ENCODE peak calls at places on chromosomes 2 and 18, in four cellular contexts. Z is RCC 7860, C is GM04504, L is HT-29. G is an unnamed sample.

GRCh38 chr2:159744363-159744762 is 32.1 kb downstream of the MARCHF7 start:
- DNase-seq in L (no peak), Z (no peak), C (no peak), G (no peak)

GRCh38 chr2:219567131-219567530 is 4.2 kb downstream of the OBSL1 start:
- DNase-seq in L (no peak), C (no peak), Z (no peak), G (no peak)

GRCh38 chr18:8501044-8501443 is 108.2 kb upstream of the RAB12 start:
- DNase-seq in L (no peak), Z (no peak), C (no peak), G (no peak)

GRCh38 chr2:8224679-8225181 is 457.1 kb upstream of the ID2 start:
- DNase-seq in C (no peak), L (no peak), Z (no peak), G (no peak)

GRCh38 chr2:95337829-95338228 is 40.7 kb downstream of the KCNIP3 start:
- DNase-seq in L (no peak), C (no peak), Z (no peak), G (no peak)

GRCh38 chr2:10347559-10347941 is 44.8 kb downstream of the HPCAL1 start:
- DNase-seq in L (no peak), C (no peak), Z (no peak), G (no peak)

GRCh38 chr2:48979691-48980090 is 174.6 kb downstream of the FSHR start:
- DNase-seq in L (no peak), Z (no peak), C (no peak), G (no peak)

GRCh38 chr2:205802069-205802468 is 119.8 kb downstream of the NRP2 start:
- DNase-seq in Z (no peak), L (no peak), C (no peak), G (no peak)

GRCh38 chr2:12607971-12608370 is 108.8 kb upstream of the TRIB2 start:
- DNase-seq in L (no peak), C (no peak), Z (peak; percentile 72), G (no peak)

GRCh38 chr2:197869501-197870111 is 65.2 kb downstream of the PLCL1 start:
- DNase-seq in C (no peak), Z (no peak), L (no peak), G (no peak)

GRCh38 chr2:154497019-154497418 is 201.5 kb upstream of the KCNJ3 start:
- DNase-seq in L (no peak), Z (no peak), C (no peak), G (no peak)

GRCh38 chr2:135701442-135701841 is 40.2 kb upstream of the UBXN4 start:
- DNase-seq in L (no peak), C (peak; percentile 51), Z (peak; percentile 37), G (peak; percentile 28)

GRCh38 chr18:67421666-67422065 is 94.9 kb downstream of the DSEL start:
- DNase-seq in L (no peak), Z (no peak), C (no peak), G (no peak)

GRCh38 chr2:1612391-1613077 is 131.8 kb downstream of the PXDN start:
- DNase-seq in Z (no peak), L (no peak), C (no peak), G (no peak)

GRCh38 chr2:172398444-172398843 is 28.9 kb upstream of the ITGA6 start:
- DNase-seq in Z (no peak), L (peak; percentile 45), C (no peak), G (no peak)

GRCh38 chr2:42085706-42086487 is 38.1 kb downstream of the PKDCC start:
- DNase-seq in Z (no peak), C (no peak), L (no peak), G (no peak)

GRCh38 chr2:177406182-177406581 is 13.6 kb downstream of the AGPS start:
- DNase-seq in L (no peak), Z (no peak), C (no peak), G (no peak)

GRCh38 chr2:62340981-62341624 is 145.2 kb downstream of the B3GNT2 start:
- DNase-seq in C (peak; percentile 12), Z (peak; percentile 77), L (peak; percentile 32), G (peak; percentile 45)

GRCh38 chr2:240670402-240670801 is 12.3 kb downstream of the AQP12B start:
- DNase-seq in C (no peak), L (no peak), Z (no peak), G (no peak)

GRCh38 chr18:50859793-50860192 is 19.1 kb upstream of the ME2 start:
- DNase-seq in L (no peak), Z (no peak), C (no peak), G (no peak)

GRCh38 chr2:65319674-65320041 is 92.0 kb downstream of the ACTR2 start:
- DNase-seq in C (no peak), Z (no peak), L (no peak), G (no peak)

GRCh38 chr2:239790721-239791120 is 234.4 kb downstream of the NDUFA10 start:
- DNase-seq in Z (no peak), L (no peak), C (no peak), G (no peak)

GRCh38 chr2:31999438-31999837 is 11.4 kb downstream of the MEMO1 start:
- DNase-seq in L (no peak), C (no peak), Z (no peak), G (no peak)

GRCh38 chr2:214203744-214204289 is 207.0 kb upstream of the VWC2L start:
- DNase-seq in C (no peak), L (no peak), Z (no peak), G (no peak)

GRCh38 chr2:188434018-188434417 is 142.3 kb downstream of the GULP1 start:
- DNase-seq in L (no peak), Z (no peak), C (no peak), G (no peak)

GRCh38 chr18:68299906-68300305 is 415.0 kb downstream of the TMX3 start:
- DNase-seq in Z (no peak), L (no peak), C (no peak), G (no peak)

GRCh38 chr2:223494987-223495386 is 107.2 kb downstream of the SCG2 start:
- DNase-seq in L (no peak), C (peak; percentile 17), Z (peak; percentile 11), G (no peak)

GRCh38 chr2:77387324-77387723 is 134.9 kb downstream of the LRRTM4 start:
- DNase-seq in L (no peak), Z (no peak), C (no peak), G (no peak)

GRCh38 chr2:47888581-47889280 is 17.6 kb downstream of the FBXO11 start:
- DNase-seq in L (no peak), C (no peak), Z (no peak), G (no peak)

GRCh38 chr2:166917433-166917832 is 29.2 kb downstream of the XIRP2 start:
- DNase-seq in L (no peak), Z (no peak), C (no peak), G (no peak)

G was measured in RKO.